ENCODE peak calls at places on chromosomes 7 and 10, in nine cellular contexts. A is neural progenitor cell, Y is hepatocyte, S is SK-N-SH, P is MM.1S, X is PC-3, H is HCT116, M is GM23338, N is GM23248. W is an unnamed sample. For H4K20me1, the result is how much of the 10 kb centered on the place peaks cover.

GRCh38 chr10:129853236-129853946 is 110.7 kb downstream of the EBF3 start:
- DNase-seq in X (peak), M (no peak), S (peak), A (no peak), Y (peak), P (no peak), N (peak), H (no peak), W (no peak)

GRCh38 chr10:124001391-124002260 is 91.8 kb downstream of the CHST15 start:
- DNase-seq in H (no peak), A (no peak), P (no peak), X (no peak), S (peak), N (no peak), M (no peak), Y (no peak), W (no peak)

GRCh38 chr10:128065881-128066534 is 60.2 kb downstream of the MKI67 start:
- DNase-seq in S (no peak), N (no peak), P (no peak), M (no peak), H (no peak), Y (no peak), A (no peak), X (no peak), W (no peak)

GRCh38 chr7:138564365-138564764 is 104.3 kb downstream of the TRIM24 start:
- DNase-seq in A (no peak), P (no peak), N (no peak), M (no peak), Y (peak), S (no peak), X (peak), H (no peak), W (no peak)

GRCh38 chr10:13346280-13346819 is 1.7 kb downstream of the SEPHS1 start:
- DNase-seq in A (peak), P (no peak), H (no peak), Y (peak), X (peak), M (no peak), S (no peak), N (peak), W (no peak)

GRCh38 chr7:158802535-158803199 is 26.6 kb downstream of the ESYT2 start:
- DNase-seq in H (no peak), A (no peak), P (no peak), S (no peak), N (peak), M (no peak), X (peak), Y (no peak), W (no peak)

GRCh38 chr10:23198940-23199767 is 7.0 kb downstream of the PTF1A start:
- DNase-seq in M (peak), X (no peak), A (peak), P (no peak), Y (no peak), S (peak), N (no peak), H (no peak), W (no peak)

GRCh38 chr10:72508033-72508432 is 117.8 kb downstream of the MICU1 start:
- DNase-seq in Y (no peak), P (no peak), N (no peak), S (no peak), H (no peak), A (no peak), X (no peak), M (no peak), W (no peak)

GRCh38 chr10:74334221-74334620 is 183.2 kb downstream of the ADK start:
- DNase-seq in A (no peak), S (no peak), P (no peak), M (no peak), X (no peak), H (no peak), N (no peak), Y (no peak), W (no peak)

GRCh38 chr7:132489776-132490237 is 86.5 kb downstream of the PLXNA4 start:
- DNase-seq in N (no peak), A (no peak), M (no peak), X (no peak), H (no peak), Y (no peak), P (peak), S (no peak), W (no peak)

GRCh38 chr10:113084031-113084430 is 134.0 kb downstream of the TCF7L2 start:
- DNase-seq in Y (no peak), P (no peak), A (no peak), M (no peak), N (peak), X (no peak), H (no peak), S (no peak), W (no peak)

GRCh38 chr7:8136331-8136730 is 125.6 kb downstream of the ICA1 start:
- DNase-seq in M (no peak), Y (no peak), P (no peak), S (no peak), N (no peak), H (no peak), A (no peak), X (no peak), W (no peak)

GRCh38 chr10:127907411-127908105 is 655 bp downstream of the PTPRE start:
- DNase-seq in M (peak), A (no peak), S (peak), H (no peak), X (peak), Y (peak), P (no peak), N (peak), W (no peak)

GRCh38 chr10:5670662-5671375 is 4.4 kb upstream of the ASB13 start:
- DNase-seq in M (no peak), N (no peak), S (peak), A (no peak), Y (no peak), X (no peak), P (no peak), H (no peak), W (no peak)

GRCh38 chr10:119478111-119479047 is 64.1 kb downstream of the RGS10 start:
- DNase-seq in P (peak), Y (no peak), N (no peak), S (no peak), M (no peak), X (no peak), H (no peak), A (no peak), W (peak)

GRCh38 chr10:61900829-61901783 is at the start of gene ARID5B:
- DNase-seq in A (peak), X (peak), S (peak), N (peak), Y (peak), P (peak), H (peak), M (peak), W (peak)

GRCh38 chr7:157513162-157513621 is 176.4 kb downstream of the DNAJB6 start:
- DNase-seq in N (no peak), P (no peak), S (no peak), X (no peak), A (no peak), Y (no peak), H (no peak), M (no peak), W (no peak)

GRCh38 chr10:5594271-5595036 is 69.7 kb downstream of the CALML3 start:
- DNase-seq in S (peak), Y (peak), X (no peak), N (peak), H (no peak), P (no peak), M (no peak), A (no peak), W (peak)

GRCh38 chr7:29878081-29878688 is 71.9 kb downstream of the WIPF3 start:
- DNase-seq in H (no peak), A (no peak), S (peak), P (peak), Y (peak), M (peak), N (peak), X (peak), W (peak)

GRCh38 chr7:131959106-131959812 is 402.8 kb upstream of the PODXL start:
- DNase-seq in A (peak), N (no peak), H (no peak), Y (no peak), X (no peak), P (no peak), S (no peak), M (no peak), W (no peak)

GRCh38 chr7:118452128-118452527 is 227.6 kb downstream of the ANKRD7 start:
- DNase-seq in H (no peak), M (no peak), P (no peak), X (no peak), A (no peak), Y (no peak), N (no peak), S (no peak), W (no peak)

GRCh38 chr7:41698726-41699125 is 4.2 kb downstream of the INHBA start:
- DNase-seq in A (no peak), H (no peak), N (peak), Y (no peak), X (peak), P (no peak), M (peak), S (no peak), W (no peak)

GRCh38 chr7:151503902-151504714 is 15.6 kb downstream of the RHEB start:
- DNase-seq in M (no peak), N (peak), P (no peak), A (no peak), X (peak), Y (peak), H (no peak), S (no peak), W (no peak)
- H4K20me1 ChIP-seq in M (half or more), N (under half), P (half or more), A (half or more), X (half or more), Y (half or more), H (under half), S (half or more), W (half or more)

GRCh38 chr7:35424869-35425495 is 171.1 kb upstream of the TBX20 start:
- DNase-seq in P (peak), A (peak), N (peak), Y (peak), M (peak), X (peak), S (peak), H (peak), W (peak)

GRCh38 chr7:35436452-35436851 is 182.6 kb upstream of the TBX20 start:
- DNase-seq in A (no peak), M (no peak), X (no peak), Y (no peak), H (no peak), S (peak), N (no peak), P (no peak), W (no peak)

GRCh38 chr7:35430547-35431153 is 176.8 kb upstream of the TBX20 start:
- DNase-seq in X (peak), M (peak), A (peak), N (peak), S (no peak), P (no peak), Y (no peak), H (peak), W (peak)
- TF ChIP-seq EZH2phosphoT487 in X (no peak), M (no peak), A (no peak), N (no peak), S (no peak), P (no peak), Y (no peak), H (no peak), W (no peak)

DNA sequence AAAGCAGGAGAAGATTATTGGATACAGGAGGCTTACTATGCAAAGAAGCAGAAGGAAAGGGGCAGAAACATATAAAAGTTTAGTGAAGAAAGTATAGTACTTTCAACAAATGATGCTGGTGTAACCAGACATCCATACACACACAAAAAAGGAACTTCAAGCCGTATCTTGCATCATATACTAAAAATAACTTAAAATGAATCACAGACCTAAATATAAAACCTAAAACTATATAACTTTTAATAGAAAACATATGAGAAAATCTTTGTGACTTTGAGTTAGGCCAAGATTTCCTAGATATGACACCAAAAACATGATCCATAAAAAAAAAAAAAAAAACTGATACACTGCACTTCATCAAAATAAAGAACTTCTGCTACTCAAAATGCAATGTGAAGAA is 40.9 kb downstream of the NUDCD3 start:
- DNase-seq in H (no peak), N (peak), Y (no peak), X (no peak), M (no peak), S (no peak), A (no peak), P (no peak), W (peak)
- H4K20me1 ChIP-seq in H (under half), N (under half), Y (under half), X (under half), M (under half), S (under half), A (under half), P (under half), W (under half)

GRCh38 chr7:93715234-93715633 is 140.7 kb upstream of the CALCR start:
- DNase-seq in S (peak), M (peak), P (no peak), A (peak), Y (peak), N (peak), X (peak), H (peak), W (peak)
- TF ChIP-seq EZH2phosphoT487 in S (no peak), M (no peak), P (no peak), A (no peak), Y (no peak), N (no peak), X (no peak), H (no peak), W (no peak)

DNA sequence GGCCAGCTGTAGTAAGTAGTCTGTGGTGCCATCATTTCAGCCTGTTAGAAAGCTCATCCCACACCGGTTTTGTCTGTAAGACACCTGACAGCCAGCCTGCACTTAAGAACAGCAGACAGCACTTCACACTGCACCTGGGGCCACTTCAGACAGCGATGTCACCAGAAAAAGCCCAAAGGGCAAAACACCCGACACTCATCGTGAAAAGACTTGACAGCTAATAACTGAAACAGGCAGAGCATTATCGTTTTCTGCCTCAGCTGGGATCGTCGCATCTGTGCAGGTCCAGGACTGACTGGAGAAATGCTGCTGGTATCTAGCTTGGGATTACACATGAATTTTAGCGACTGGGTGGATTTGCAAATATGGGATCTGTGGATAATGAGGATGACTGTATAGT is 16.8 kb upstream of the LAT2 start:
- DNase-seq in X (no peak), H (no peak), S (no peak), A (no peak), N (no peak), Y (no peak), P (no peak), M (no peak), W (no peak)
- H4K20me1 ChIP-seq in X (under half), H (under half), S (under half), A (under half), N (under half), Y (under half), P (under half), M (half or more), W (under half)

GRCh38 chr7:129439963-129440625 is 5.9 kb downstream of the STRIP2 start:
- DNase-seq in M (peak), X (no peak), A (peak), N (no peak), H (no peak), S (no peak), P (no peak), Y (no peak), W (no peak)

GRCh38 chr7:129436335-129436923 is 2.2 kb downstream of the STRIP2 start:
- DNase-seq in Y (no peak), N (no peak), X (peak), M (no peak), A (no peak), H (no peak), P (no peak), S (no peak), W (no peak)

GRCh38 chr7:129437190-129437589 is 3.0 kb downstream of the STRIP2 start:
- DNase-seq in Y (no peak), M (no peak), S (no peak), X (no peak), H (no peak), N (no peak), A (no peak), P (no peak), W (no peak)

GRCh38 chr7:129438839-129439640 is 4.8 kb downstream of the STRIP2 start:
- DNase-seq in S (no peak), P (no peak), M (no peak), X (peak), H (peak), N (peak), Y (peak), A (no peak), W (no peak)

DNA sequence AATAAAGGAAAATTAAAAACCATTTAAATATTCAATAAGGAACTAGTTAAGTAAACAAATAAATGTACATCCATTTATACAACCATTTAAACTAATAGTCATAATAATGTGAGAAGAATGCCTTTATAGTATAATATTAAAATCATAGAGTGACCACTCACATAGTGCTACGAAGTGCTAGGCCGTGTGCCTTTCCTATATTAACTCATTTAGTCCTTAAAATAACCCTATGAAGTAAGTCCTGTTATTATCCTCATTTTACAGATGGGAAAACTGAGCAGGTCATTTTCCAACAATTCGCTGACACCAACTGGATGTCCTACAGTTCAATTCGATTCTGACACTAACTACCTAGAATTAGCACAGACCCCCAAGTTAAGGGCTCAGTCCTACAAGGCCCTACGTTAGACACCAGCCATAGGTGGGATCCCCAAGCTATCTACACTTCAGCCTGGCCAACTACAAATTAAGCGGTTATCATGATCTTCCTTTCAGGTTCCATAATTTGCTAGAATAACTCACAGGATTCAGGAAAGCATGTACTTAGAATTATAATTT is 4.1 kb downstream of the STRIP2 start:
- DNase-seq in P (no peak), X (no peak), M (no peak), Y (no peak), H (no peak), S (no peak), N (no peak), A (no peak), W (no peak)
- TF ChIP-seq EZH2phosphoT487 in P (no peak), X (no peak), M (no peak), Y (no peak), H (no peak), S (no peak), N (no peak), A (no peak), W (no peak)

DNA sequence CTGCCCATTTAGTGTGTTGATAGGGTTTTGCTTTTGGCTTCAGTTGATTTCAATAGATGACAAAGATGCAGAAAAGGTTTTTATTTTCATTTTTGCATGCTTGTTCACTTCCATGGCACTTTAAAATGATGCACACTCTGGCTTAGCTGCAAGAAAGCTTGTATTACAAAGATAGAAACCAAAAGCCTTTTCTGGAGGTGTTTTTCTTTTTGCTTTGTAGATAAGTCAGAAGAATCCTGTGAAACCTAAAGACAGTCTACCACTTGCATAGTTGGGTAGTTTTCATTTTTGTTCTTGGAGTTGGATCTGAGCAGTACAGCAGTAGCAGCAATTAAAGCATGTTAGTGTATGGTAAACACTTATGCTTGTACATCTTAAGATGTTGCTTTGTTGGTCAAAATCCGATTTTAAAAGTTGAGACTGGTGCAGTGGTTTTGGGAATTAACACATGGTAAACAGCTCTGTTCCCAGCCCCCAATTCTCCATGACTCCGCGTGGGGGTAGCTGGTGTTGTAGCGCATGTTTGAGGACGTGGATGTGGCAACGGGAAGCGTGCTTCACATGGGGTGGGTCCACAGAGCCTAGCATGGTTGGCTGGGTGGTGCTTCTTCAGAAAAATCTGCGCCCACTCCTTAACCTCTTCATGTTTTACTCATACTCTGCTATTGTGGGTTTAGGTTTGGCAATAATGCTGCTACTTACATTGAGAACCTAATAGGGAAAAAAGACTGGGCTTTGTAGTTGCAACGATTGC is 19.8 kb downstream of the CCNY start:
- DNase-seq in H (no peak), Y (no peak), S (no peak), M (no peak), X (no peak), N (peak), A (no peak), P (peak), W (no peak)
- H4K20me1 ChIP-seq in H (under half), Y (half or more), S (half or more), M (under half), X (half or more), N (under half), A (half or more), P (under half), W (under half)

GRCh38 chr7:37999673-38000072 is 79.2 kb downstream of the EPDR1 start:
- DNase-seq in S (no peak), Y (no peak), H (no peak), X (no peak), M (no peak), P (no peak), A (no peak), N (no peak), W (no peak)
- TF ChIP-seq EZH2phosphoT487 in S (no peak), Y (no peak), H (no peak), X (no peak), M (no peak), P (no peak), A (no peak), N (no peak), W (no peak)

DNA sequence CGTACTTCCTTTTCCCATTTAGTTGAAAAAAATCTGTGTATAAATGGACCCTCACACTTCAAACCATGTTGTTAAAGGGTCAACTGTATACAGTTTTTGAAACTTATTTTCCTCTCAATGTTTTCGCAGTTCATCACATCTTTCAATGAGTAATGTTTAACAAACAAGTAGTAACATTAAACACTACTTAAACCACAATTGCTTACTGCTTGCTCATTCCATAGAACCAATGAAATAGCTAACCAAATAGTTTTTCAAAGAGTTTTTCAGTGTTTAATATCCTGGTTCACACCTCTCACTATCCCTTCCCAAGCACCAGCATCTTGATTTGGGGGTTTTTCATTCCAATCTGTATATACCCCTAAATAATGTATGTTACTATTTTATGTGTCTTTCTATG is 9.1 kb downstream of the SEM1 start:
- DNase-seq in Y (no peak), X (peak), H (no peak), P (no peak), A (no peak), M (no peak), S (no peak), N (no peak), W (no peak)
- H4K20me1 ChIP-seq in Y (half or more), X (half or more), H (under half), P (under half), A (half or more), M (half or more), S (half or more), N (under half), W (under half)